ENCODE peak calls at places on chromosome 17, in six cellular contexts. X is fibroblast of pulmonary artery, G is pulmonary artery endothelial cell, O is COR-L47, E is endodermal cell, V is Daoy. Y is an unnamed sample.

GRCh38 chr17:67052720-67053437 is 8.5 kb downstream of the CACNG1 start:
- DNase-seq in X (no peak), G (no peak), O (no peak), E (peak; percentile 38), V (no peak), Y (peak; percentile 15)

GRCh38 chr17:42795061-42795460 is 3.4 kb downstream of the COA3 start:
- DNase-seq in X (no peak), G (no peak), O (no peak), E (no peak), V (no peak), Y (no peak)

GRCh38 chr17:3532106-3532858 is 25.3 kb downstream of the TRPV3 start:
- DNase-seq in X (no peak), G (no peak), O (no peak), E (no peak), V (no peak), Y (peak; percentile 32)

GRCh38 chr17:77124192-77124908 is 16.4 kb upstream of the SEC14L1 start:
- DNase-seq in X (peak; percentile 98), G (peak; percentile 99), O (no peak), E (no peak), V (peak; percentile 91), Y (no peak)

GRCh38 chr17:1693339-1693738 is 8.7 kb upstream of the PRPF8 start:
- DNase-seq in X (no peak), G (no peak), O (no peak), E (no peak), V (peak; percentile 43), Y (no peak)

GRCh38 chr17:58324409-58325288 is 3.9 kb downstream of the TSPOAP1 start:
- DNase-seq in X (no peak), G (no peak), O (peak; percentile 69), E (peak; percentile 88), V (peak; percentile 32), Y (no peak)

GRCh38 chr17:28745777-28746473 is 2.1 kb downstream of the TRAF4 start:
- DNase-seq in X (no peak), G (no peak), O (no peak), E (peak; percentile 80), V (peak; percentile 45), Y (peak; percentile 69)

GRCh38 chr17:64190468-64190867 is 60.5 kb upstream of the ERN1 start:
- DNase-seq in X (no peak), G (no peak), O (no peak), E (no peak), V (no peak), Y (no peak)

GRCh38 chr17:61904094-61904710 is 23.6 kb downstream of the INTS2 start:
- DNase-seq in X (no peak), G (no peak), O (no peak), E (no peak), V (no peak), Y (no peak)

GRCh38 chr17:81251091-81251942 is 12.2 kb downstream of the NDUFAF8 start:
- DNase-seq in X (no peak), G (no peak), O (peak; percentile 94), E (no peak), V (no peak), Y (no peak)

GRCh38 chr17:80855196-80855967 is 136.3 kb upstream of the CHMP6 start:
- DNase-seq in X (no peak), G (no peak), O (no peak), E (peak; percentile 45), V (no peak), Y (no peak)

GRCh38 chr17:49513044-49513395 is 17.9 kb downstream of the NGFR start:
- DNase-seq in X (no peak), G (no peak), O (no peak), E (no peak), V (no peak), Y (no peak)

GRCh38 chr17:61770043-61770442 is 93.3 kb downstream of the BRIP1 start:
- DNase-seq in X (no peak), G (no peak), O (no peak), E (no peak), V (no peak), Y (no peak)

GRCh38 chr17:63693411-63694113 is 6.4 kb downstream of the LIMD2 start:
- DNase-seq in X (no peak), G (no peak), O (no peak), E (peak; percentile 53), V (no peak), Y (no peak)